ENCODE peak calls at places on chromosomes 7 and 10, in four cellular contexts. W is HCT116, A is epithelial cell of esophagus, H is heart right ventricle. P is an unnamed sample.

GRCh38 chr7:39948932-39949928 is 826 bp upstream of the CDK13 start:
- DNase-seq in H (peak), A (peak), W (peak), P (peak)

GRCh38 chr7:158477866-158478265 is 109.8 kb downstream of the PTPRN2 start:
- DNase-seq in W (no peak), H (no peak), A (no peak), P (no peak)

GRCh38 chr10:4847580-4848020 is 21.6 kb downstream of the AKR1E2 start:
- DNase-seq in A (peak), H (peak), W (no peak), P (no peak)

GRCh38 chr7:12647364-12648219 is 39.8 kb upstream of the ARL4A start:
- DNase-seq in H (no peak), W (peak), A (peak), P (no peak)

GRCh38 chr7:41401833-41402232 is 301.1 kb downstream of the INHBA start:
- DNase-seq in A (no peak), W (no peak), H (no peak), P (no peak)

GRCh38 chr7:112484671-112485097 is 3.9 kb downstream of the LSMEM1 start:
- DNase-seq in W (peak), H (no peak), A (peak), P (no peak)

GRCh38 chr10:2986341-2986933 is 80.9 kb upstream of the PFKP start:
- DNase-seq in H (no peak), W (no peak), A (no peak), P (no peak)

GRCh38 chr7:5557920-5558401 is 134.3 kb upstream of the TNRC18 start:
- DNase-seq in W (no peak), A (no peak), H (peak), P (no peak)

GRCh38 chr10:59876695-59877094 is 29.7 kb downstream of the CCDC6 start:
- DNase-seq in A (peak), H (no peak), W (no peak), P (no peak)

GRCh38 chr10:101889256-101890210 is 45.9 kb upstream of the KCNIP2 start:
- DNase-seq in W (peak), H (peak), A (peak), P (no peak)

GRCh38 chr10:69685802-69686585 is 55.9 kb downstream of the FAM241B start:
- DNase-seq in H (peak), A (peak), W (no peak), P (no peak)

GRCh38 chr10:123999261-123999660 is 94.1 kb downstream of the CHST15 start:
- DNase-seq in A (no peak), W (no peak), H (no peak), P (no peak)

GRCh38 chr7:105890290-105890997 is 14.0 kb upstream of the ATXN7L1 start:
- DNase-seq in A (peak), H (no peak), W (no peak), P (no peak)

GRCh38 chr10:22491931-22492615 is 146.8 kb downstream of the SPAG6 start:
- DNase-seq in W (no peak), H (no peak), A (no peak), P (no peak)

GRCh38 chr10:86646933-86647332 is 7.4 kb upstream of the OPN4 start:
- DNase-seq in W (no peak), A (no peak), H (no peak), P (no peak)

GRCh38 chr10:86642499-86642898 is 11.8 kb upstream of the OPN4 start:
- DNase-seq in A (peak), W (no peak), H (no peak), P (no peak)

GRCh38 chr10:86645111-86645445 is 9.3 kb upstream of the OPN4 start:
- DNase-seq in W (no peak), H (no peak), A (no peak), P (no peak)

GRCh38 chr10:86646532-86646931 is 7.8 kb upstream of the OPN4 start:
- DNase-seq in W (no peak), H (no peak), A (no peak), P (no peak)

GRCh38 chr10:86644412-86645110 is 9.8 kb upstream of the OPN4 start:
- DNase-seq in A (peak), H (no peak), W (no peak), P (no peak)
- TF ChIP-seq CTCF in A (no peak), H (peak), W (peak), P (peak)

DNA sequence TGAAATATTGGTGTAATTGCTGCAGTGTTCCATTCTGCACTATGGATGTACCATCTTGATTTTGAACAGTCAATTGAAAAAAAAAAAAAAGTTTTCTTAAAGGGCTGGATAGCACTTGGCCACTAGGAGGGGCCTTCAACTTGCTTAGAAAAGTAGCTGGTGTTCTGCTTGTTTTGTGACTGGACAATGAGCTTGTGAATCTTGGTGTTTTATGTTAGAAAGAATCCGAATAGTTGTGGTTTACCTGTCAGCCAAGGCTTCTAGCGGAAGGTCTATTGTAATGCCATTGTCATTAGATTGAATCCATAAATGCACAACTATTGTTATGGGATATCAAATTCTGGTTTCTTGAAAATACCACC is 77.1 kb downstream of the BMPER start:
- DNase-seq in H (no peak), A (peak), W (peak), P (no peak)
- TF ChIP-seq CTCF in H (peak), A (peak), W (peak), P (peak)

GRCh38 chr7:73810991-73811360 is 19.8 kb upstream of the CLDN4 start:
- DNase-seq in W (no peak), A (no peak), H (no peak), P (no peak)
- TF ChIP-seq CTCF in W (peak), A (no peak), H (no peak), P (no peak)

GRCh38 chr10:115136616-115137015 is 43.5 kb downstream of the ATRNL1 start:
- DNase-seq in W (no peak), A (no peak), H (no peak), P (no peak)

DNA sequence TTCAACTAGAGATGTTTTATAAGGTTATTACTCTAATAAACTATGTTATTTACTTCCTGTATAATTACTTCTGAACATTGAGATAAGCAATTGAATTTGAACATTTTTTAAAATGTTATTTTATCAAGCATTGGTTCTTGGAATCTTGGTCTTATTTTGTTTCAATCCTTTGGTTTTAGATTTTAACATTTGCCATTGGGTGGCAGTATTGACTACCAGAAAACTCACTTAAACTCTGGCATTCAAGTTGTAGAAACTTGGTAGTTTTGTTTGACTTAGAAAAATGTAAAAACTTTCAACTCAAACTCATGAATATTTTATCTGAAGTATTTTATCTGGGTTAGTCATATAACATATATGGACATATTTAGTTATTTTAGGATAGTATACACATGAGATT is 48.1 kb downstream of the ATRNL1 start:
- DNase-seq in W (peak), A (peak), H (no peak), P (no peak)
- TF ChIP-seq CTCF in W (peak), A (peak), H (peak), P (peak)

GRCh38 chr7:117581424-117581823 is 101.6 kb downstream of the CFTR start:
- DNase-seq in W (no peak), A (no peak), H (no peak), P (no peak)
- TF ChIP-seq CTCF in W (no peak), A (no peak), H (no peak), P (no peak)

DNA sequence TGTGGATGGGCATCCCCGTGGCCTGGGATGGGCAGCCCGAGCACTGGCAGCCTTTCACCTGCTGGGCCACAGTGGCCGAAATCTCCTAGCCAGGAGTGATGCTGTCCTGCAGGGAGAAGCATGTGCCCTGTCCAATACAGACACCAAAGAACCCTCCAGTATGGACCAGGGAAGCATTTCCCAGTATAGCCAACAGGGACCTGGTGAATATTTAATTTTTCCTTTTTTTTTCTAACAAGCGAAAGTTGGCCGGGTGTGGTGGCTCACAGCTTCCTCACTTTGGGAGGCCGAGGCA is 11.0 kb downstream of the IMPDH1 start:
- DNase-seq in A (no peak), H (no peak), W (no peak), P (no peak)
- TF ChIP-seq CTCF in A (no peak), H (no peak), W (no peak), P (peak)

GRCh38 chr7:129739427-129739826 is 127.9 kb downstream of the NRF1 start:
- DNase-seq in W (no peak), A (peak), H (no peak), P (no peak)

GRCh38 chr7:129742267-129742666 is 130.7 kb downstream of the NRF1 start:
- DNase-seq in A (no peak), W (no peak), H (no peak), P (no peak)

GRCh38 chr7:129741011-129741410 is 129.5 kb downstream of the NRF1 start:
- DNase-seq in A (no peak), H (no peak), W (no peak), P (no peak)

GRCh38 chr7:129740574-129740973 is 129.1 kb downstream of the NRF1 start:
- DNase-seq in H (no peak), W (no peak), A (no peak), P (no peak)

DNA sequence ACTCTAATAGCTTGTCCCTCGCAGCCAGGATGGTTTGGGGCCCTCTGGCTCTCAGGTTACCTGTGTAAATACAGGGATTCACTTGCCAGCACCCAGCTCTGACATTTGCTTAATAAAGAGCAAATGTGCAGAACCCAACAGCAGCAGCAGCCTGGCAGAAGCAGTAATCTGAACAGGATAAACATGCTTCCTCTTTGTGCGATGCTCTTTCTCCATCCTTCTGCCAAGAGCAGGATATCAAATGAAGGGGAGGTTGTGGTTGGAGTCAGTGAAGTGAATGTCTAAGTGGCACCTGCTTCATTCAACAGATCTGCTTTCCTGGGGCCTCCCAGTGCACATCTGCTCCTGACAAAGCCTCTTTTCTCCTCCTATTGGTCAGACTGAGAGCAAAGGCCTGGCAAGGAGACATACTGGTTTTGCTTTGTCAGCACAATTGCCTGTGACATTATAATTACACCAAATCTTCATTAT is 130.3 kb downstream of the NRF1 start:
- DNase-seq in W (no peak), H (no peak), A (no peak), P (no peak)
- TF ChIP-seq CTCF in W (peak), H (no peak), A (no peak), P (peak)

GRCh38 chr7:123154231-123154860 is 45.4 kb downstream of the SLC13A1 start:
- DNase-seq in A (peak), H (no peak), W (peak), P (peak)

GRCh38 chr7:123151443-123151842 is 48.3 kb downstream of the SLC13A1 start:
- DNase-seq in H (no peak), W (no peak), A (no peak), P (no peak)

GRCh38 chr7:123143206-123143605 is 56.6 kb downstream of the SLC13A1 start:
- DNase-seq in W (no peak), H (no peak), A (no peak), P (no peak)

DNA sequence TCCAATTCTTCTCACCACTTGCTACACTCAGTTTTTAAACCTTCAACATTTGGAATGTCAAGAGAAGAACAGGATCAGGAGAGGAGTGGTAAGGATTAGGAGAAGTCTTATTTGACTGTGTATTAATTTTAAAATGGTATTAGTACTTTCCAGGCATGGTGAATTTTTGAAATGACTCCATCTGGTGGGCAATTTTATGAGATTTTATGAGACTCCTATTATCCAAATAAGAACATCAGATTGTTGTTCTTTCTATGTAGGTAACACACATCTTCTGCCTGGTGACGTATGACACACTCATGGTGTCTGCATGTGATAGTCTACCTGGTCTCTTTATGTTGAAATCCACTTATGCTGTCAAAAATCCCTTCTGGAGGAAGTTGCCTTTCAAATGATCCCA is 51.0 kb downstream of the SLC13A1 start:
- DNase-seq in H (no peak), A (peak), W (no peak), P (no peak)
- TF ChIP-seq CTCF in H (no peak), A (no peak), W (no peak), P (peak)

GRCh38 chr7:38317457-38318037 is 44.1 kb upstream of the TARP start:
- DNase-seq in H (no peak), A (no peak), W (no peak), P (no peak)

GRCh38 chr7:38318241-38318640 is 44.8 kb upstream of the TARP start:
- DNase-seq in H (no peak), W (no peak), A (peak), P (no peak)

GRCh38 chr7:38316733-38317360 is 43.4 kb upstream of the TARP start:
- DNase-seq in A (no peak), H (no peak), W (no peak), P (no peak)

GRCh38 chr7:38319873-38320272 is 46.4 kb upstream of the TARP start:
- DNase-seq in W (no peak), H (no peak), A (no peak), P (no peak)

DNA sequence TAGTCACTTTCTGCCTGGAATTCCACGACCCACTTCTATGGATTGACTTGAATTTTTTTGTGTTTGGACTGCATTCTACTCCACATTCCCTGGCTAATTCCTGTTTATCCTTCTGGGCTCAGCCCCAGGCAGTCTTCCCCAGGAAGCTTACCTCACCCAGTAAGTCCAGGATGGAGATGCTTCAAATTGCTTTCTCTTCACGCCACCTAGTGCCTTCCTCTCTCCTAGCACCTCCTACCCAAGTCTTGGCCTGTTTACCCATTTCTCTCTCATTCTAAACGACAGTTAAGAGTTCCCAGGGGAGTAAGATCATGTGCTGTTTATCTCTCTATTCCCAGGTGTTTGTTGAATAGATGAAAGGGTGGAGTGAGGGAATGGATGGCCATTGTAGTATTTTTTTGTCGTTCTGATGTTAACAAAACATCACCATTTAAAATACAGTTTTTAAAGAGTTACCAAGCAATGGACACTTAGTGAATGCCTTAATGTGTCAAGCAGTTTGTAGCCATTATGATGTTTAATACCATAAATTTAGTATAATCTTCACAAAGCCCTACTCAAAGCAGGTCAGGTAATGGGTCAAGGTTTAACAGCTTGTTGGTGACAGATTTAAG is 45.5 kb upstream of the TARP start:
- DNase-seq in W (peak), H (no peak), A (peak), P (no peak)
- TF ChIP-seq CTCF in W (peak), H (peak), A (peak), P (peak)

P was measured in type B pancreatic cell.